ENCODE peak calls at places on chromosomes 7 and 10, in four cellular contexts. H is GM10248, D is SK-N-SH, O is GM13976. Z is an unnamed sample.

GRCh38 chr7:31052841-31053601 is 913 bp downstream of the ADCYAP1R1 start:
- DNase-seq in H (no peak), D (peak; percentile 83), O (no peak), Z (no peak)

GRCh38 chr10:114482480-114482879 is 78.2 kb upstream of the AFAP1L2 start:
- DNase-seq in H (no peak), D (peak; percentile 42), O (no peak), Z (no peak)

GRCh38 chr10:90229486-90229885 is 528.1 kb downstream of the KIF20B start:
- DNase-seq in H (no peak), D (no peak), O (no peak), Z (no peak)

GRCh38 chr7:101235522-101235921 is 2.1 kb downstream of the CLDN15 start:
- DNase-seq in H (no peak), D (no peak), O (no peak), Z (no peak)

GRCh38 chr10:114718386-114718785 is 60.3 kb upstream of the ABLIM1 start:
- DNase-seq in H (no peak), D (no peak), O (no peak), Z (no peak)

GRCh38 chr7:129553861-129554530 is 51.7 kb downstream of the SMKR1 start:
- DNase-seq in H (no peak), D (no peak), O (no peak), Z (peak; percentile 34)

GRCh38 chr10:116056445-116057293 is 216.3 kb downstream of the GFRA1 start:
- DNase-seq in H (no peak), D (no peak), O (no peak), Z (no peak)

GRCh38 chr7:97027427-97028234 is 3.0 kb upstream of the DLX5 start:
- DNase-seq in H (peak; percentile 79), D (peak; percentile 89), O (peak; percentile 81), Z (peak; percentile 80)

GRCh38 chr7:143405158-143405557 is 3.5 kb downstream of the EPHA1 start:
- DNase-seq in H (no peak), D (peak; percentile 74), O (no peak), Z (no peak)

GRCh38 chr10:89392974-89393373 is 551 bp downstream of the IFIT1 start:
- DNase-seq in H (no peak), D (no peak), O (no peak), Z (peak; percentile 74)

GRCh38 chr10:129857242-129857960 is 106.7 kb downstream of the EBF3 start:
- DNase-seq in H (no peak), D (no peak), O (no peak), Z (no peak)

GRCh38 chr10:50604049-50604640 is 19.6 kb downstream of the SGMS1 start:
- DNase-seq in H (peak; percentile 43), D (no peak), O (no peak), Z (no peak)

GRCh38 chr10:131975003-131975402 is 6.7 kb downstream of the BNIP3 start:
- DNase-seq in H (no peak), D (no peak), O (no peak), Z (no peak)

GRCh38 chr10:96230527-96230926 is 40.8 kb downstream of the BLNK start:
- DNase-seq in H (no peak), D (no peak), O (no peak), Z (no peak)

GRCh38 chr10:118256825-118257570 is 85.1 kb downstream of the FAM204A start:
- DNase-seq in H (no peak), D (peak; percentile 42), O (no peak), Z (no peak)

GRCh38 chr10:128466831-128467371 is 340.7 kb upstream of the MKI67 start:
- DNase-seq in H (no peak), D (no peak), O (no peak), Z (no peak)

GRCh38 chr7:156019776-156020565 is 207.7 kb upstream of the SHH start:
- DNase-seq in H (no peak), D (no peak), O (no peak), Z (no peak)

GRCh38 chr10:28722065-28722803 is 44.9 kb downstream of the BAMBI start:
- DNase-seq in H (no peak), D (peak; percentile 71), O (no peak), Z (peak; percentile 27)

GRCh38 chr7:34162676-34163075 is 257.3 kb downstream of the BMPER start:
- DNase-seq in H (no peak), D (no peak), O (no peak), Z (no peak)

GRCh38 chr10:35425596-35425995 is 89.3 kb downstream of the CCNY start:
- DNase-seq in H (no peak), D (no peak), O (no peak), Z (no peak)

GRCh38 chr10:75662715-75663114 is 231.3 kb downstream of the LRMDA start:
- DNase-seq in H (no peak), D (no peak), O (no peak), Z (peak; percentile 30)

GRCh38 chr7:142753366-142753765 is 4.1 kb downstream of the PRSS1 start:
- DNase-seq in H (no peak), D (no peak), O (no peak), Z (no peak)

GRCh38 chr7:47771301-47771989 is 176.8 kb downstream of the PKD1L1 start:
- DNase-seq in H (no peak), D (no peak), O (no peak), Z (peak; percentile 72)

GRCh38 chr7:369476-369980 is 79.6 kb downstream of the FOXL3 start:
- DNase-seq in H (no peak), D (no peak), O (no peak), Z (no peak)

GRCh38 chr7:17301491-17302101 is 3.1 kb downstream of the AHR start:
- DNase-seq in H (no peak), D (no peak), O (no peak), Z (peak; percentile 77)

GRCh38 chr7:121337398-121337797 is 8.6 kb downstream of the WNT16 start:
- DNase-seq in H (no peak), D (peak; percentile 50), O (no peak), Z (no peak)

GRCh38 chr10:82037076-82037475 is 162.1 kb downstream of the NRG3 start:
- DNase-seq in H (no peak), D (peak; percentile 2), O (no peak), Z (no peak)

DNA sequence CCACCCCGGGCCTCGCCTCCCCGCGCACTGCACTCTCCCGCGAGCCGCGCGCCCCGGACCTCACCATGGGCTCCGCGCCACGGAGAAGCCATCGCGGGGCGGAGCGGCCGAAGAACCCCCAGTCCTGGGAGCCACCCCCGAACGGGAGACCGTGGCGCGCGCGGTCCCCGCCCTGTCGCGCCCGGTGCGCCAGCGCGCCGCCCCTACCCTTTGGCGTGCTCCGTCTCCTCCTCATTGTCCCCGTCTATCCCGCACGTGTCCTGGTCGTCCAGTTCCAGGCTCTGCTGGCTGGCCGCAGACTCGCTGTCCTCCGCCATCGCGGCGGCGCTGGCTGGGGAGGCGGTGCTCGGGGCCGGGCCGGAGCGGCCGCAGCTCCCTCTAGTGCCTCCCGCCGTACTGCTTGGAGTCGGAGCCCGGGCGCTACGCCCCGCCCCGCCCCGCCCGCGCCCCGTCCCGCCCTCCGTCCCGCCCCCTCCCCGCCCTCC is at the start of gene NMT2:
- DNase-seq in H (no peak), D (no peak), O (no peak), Z (no peak)
- TF ChIP-seq CTCF in H (peak; percentile 47), D (peak; percentile 28), O (peak; percentile 76), Z (peak; percentile 38)

GRCh38 chr10:33791295-33791694 is 456.8 kb upstream of the NRP1 start:
- DNase-seq in H (no peak), D (no peak), O (no peak), Z (no peak)
- TF ChIP-seq CTCF in H (no peak), D (no peak), O (no peak), Z (no peak)

DNA sequence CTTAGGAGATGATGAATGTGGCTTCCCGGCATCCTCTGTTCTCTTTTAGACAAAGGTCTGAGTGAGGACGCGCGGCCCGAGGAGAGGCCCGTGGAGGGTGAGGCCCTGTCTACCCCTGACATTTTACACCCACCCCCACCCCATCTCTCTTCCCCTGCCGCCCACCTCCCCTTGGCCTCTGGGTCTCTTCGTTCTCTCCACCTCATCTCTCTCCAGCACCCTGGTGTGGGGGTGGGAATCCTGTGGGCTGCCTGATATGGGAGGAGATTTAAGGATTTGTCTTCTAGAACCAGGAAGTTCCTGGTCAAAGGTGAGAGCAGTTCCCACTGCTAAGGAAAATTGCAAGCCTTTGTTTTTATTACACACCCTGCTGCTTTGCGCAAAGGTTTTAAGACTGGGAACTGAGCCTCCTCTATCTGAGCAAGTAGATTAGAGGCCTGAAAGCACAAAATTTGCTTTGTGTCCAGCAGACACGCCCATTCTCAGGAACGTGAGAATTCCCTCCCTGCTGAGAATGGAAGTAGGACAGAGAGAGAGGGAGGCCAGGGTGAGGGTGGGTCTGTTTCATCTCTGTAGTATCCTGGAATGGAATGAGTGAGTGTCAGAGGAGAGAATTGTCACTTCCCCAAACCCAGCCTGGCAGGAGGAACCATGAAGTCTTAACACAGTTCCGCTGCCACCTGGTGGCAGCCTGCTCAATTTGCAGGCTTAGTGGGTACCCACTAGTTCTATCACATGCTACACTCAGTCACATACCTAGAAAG is 91.2 kb downstream of the GTF2IRD1 start:
- DNase-seq in H (peak; percentile 60), D (peak; percentile 77), O (peak; percentile 60), Z (peak; percentile 64)
- TF ChIP-seq CTCF in H (peak; percentile 28), D (peak; percentile 62), O (no peak), Z (peak; percentile 63)

DNA sequence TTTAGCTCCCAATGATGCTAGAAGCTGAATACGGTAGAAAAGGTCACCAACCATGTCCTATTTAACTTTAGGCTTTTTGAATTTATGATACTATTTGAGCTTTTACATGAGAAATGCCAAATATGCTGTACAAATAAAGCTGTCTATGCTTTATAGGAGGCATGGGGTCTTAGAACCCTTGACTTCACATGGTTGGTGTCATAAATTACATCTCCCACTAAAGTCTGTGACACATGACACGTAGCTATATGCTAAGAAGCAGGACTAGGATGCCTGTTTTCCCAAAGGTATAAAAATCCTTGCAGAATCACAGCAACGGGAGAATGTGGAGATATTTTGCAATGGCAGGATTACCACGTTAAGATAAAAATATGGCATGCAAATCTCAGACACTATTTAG is 960.4 kb downstream of the PCDH15 start:
- DNase-seq in H (no peak), D (no peak), O (no peak), Z (no peak)
- TF ChIP-seq CTCF in H (no peak), D (no peak), O (no peak), Z (no peak)

GRCh38 chr10:62818426-62819011 is 2.4 kb upstream of the EGR2 start:
- DNase-seq in H (peak; percentile 63), D (peak; percentile 74), O (peak; percentile 75), Z (no peak)
- TF ChIP-seq CTCF in H (peak; percentile 48), D (peak; percentile 10), O (peak; percentile 49), Z (no peak)

DNA sequence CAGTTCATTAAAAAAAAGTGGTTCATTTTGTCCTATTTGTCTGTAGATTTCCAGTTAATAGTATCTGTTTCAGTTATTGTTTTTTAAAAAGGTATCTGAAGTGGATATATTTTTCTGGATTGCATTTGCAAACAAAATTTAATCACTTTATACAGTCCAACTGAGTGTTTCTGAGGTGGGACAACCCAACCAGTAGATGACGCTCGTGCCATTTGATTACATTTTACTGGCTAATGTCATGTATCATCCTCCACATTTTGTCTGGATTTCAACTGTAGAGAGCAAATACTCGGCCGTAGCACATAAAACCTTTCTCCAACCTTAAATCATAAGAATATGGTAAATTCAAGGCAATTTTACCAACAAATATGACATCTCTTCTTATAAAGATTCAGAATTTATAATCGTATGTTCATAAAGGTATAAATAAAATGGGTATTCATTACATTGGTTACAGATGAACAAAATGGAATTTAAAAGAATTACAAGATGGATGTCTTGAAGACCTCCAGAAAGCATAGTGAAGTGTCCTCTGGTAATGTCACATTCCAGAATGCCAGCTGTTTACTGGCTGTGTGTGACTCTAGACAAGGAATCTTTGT is 789.0 kb downstream of the PHTF2 start:
- DNase-seq in H (no peak), D (peak; percentile 47), O (no peak), Z (no peak)
- TF ChIP-seq CTCF in H (peak; percentile 18), D (peak; percentile 97), O (no peak), Z (peak; percentile 1)

GRCh38 chr10:9339702-9340101 is 1285.2 kb downstream of the GATA3 start:
- DNase-seq in H (no peak), D (no peak), O (no peak), Z (no peak)

GRCh38 chr10:9342865-9343450 is 1288.5 kb downstream of the GATA3 start:
- DNase-seq in H (peak; percentile 17), D (peak; percentile 31), O (peak; percentile 23), Z (peak; percentile 41)
- TF ChIP-seq CTCF in H (peak; percentile 63), D (peak; percentile 76), O (peak; percentile 45), Z (peak; percentile 73)

Z was measured in astrocyte of the spinal cord.